ENCODE peak calls at places on chromosomes 2 and 18, in five cellular contexts. B, R, P, W and V are unnamed samples.

GRCh38 chr2:191740016-191740419 is 62.1 kb downstream of the NABP1 start:
- DNase-seq in W (no peak), R (no peak), B (peak; percentile 20), P (no peak), V (no peak)

GRCh38 chr18:70931942-70932814 is 643.3 kb downstream of the SOCS6 start:
- DNase-seq in B (no peak), W (no peak), R (no peak), P (no peak), V (peak; percentile 0)

GRCh38 chr2:23601301-23601965 is 216.5 kb downstream of the KLHL29 start:
- DNase-seq in P (no peak), B (no peak), W (no peak), R (no peak), V (no peak)

GRCh38 chr18:68549257-68549871 is 165.5 kb downstream of the TMX3 start:
- DNase-seq in R (no peak), B (no peak), P (no peak), W (no peak), V (peak; percentile 20)

GRCh38 chr18:53551868-53552426 is 672.5 kb downstream of the MBD2 start:
- DNase-seq in B (no peak), P (peak; percentile 18), R (no peak), W (no peak), V (no peak)

GRCh38 chr2:162184362-162184761 is 32.3 kb upstream of the GCG start:
- DNase-seq in P (no peak), R (no peak), B (no peak), W (no peak), V (no peak)

GRCh38 chr2:33782395-33783239 is 183.5 kb upstream of the FAM98A start:
- DNase-seq in P (no peak), R (no peak), B (no peak), W (no peak), V (no peak)

GRCh38 chr2:177758591-177759371 is 313.8 kb downstream of the PDE11A start:
- DNase-seq in B (no peak), R (no peak), P (no peak), W (no peak), V (no peak)

GRCh38 chr18:21513292-21513691 is 87.2 kb downstream of the ESCO1 start:
- DNase-seq in R (no peak), B (no peak), W (no peak), P (no peak), V (no peak)

GRCh38 chr2:59177748-59178147 is 936.6 kb upstream of the FANCL start:
- DNase-seq in B (no peak), W (no peak), R (no peak), P (no peak), V (no peak)

GRCh38 chr2:30293303-30293912 is 62.1 kb downstream of the LBH start:
- DNase-seq in B (no peak), R (peak; percentile 53), W (no peak), P (no peak), V (peak; percentile 77)

GRCh38 chr2:31365348-31365747 is 49.2 kb downstream of the XDH start:
- DNase-seq in W (no peak), P (no peak), B (no peak), R (no peak), V (no peak)

GRCh38 chr2:182240862-182241371 is 185.9 kb downstream of the PDE1A start:
- DNase-seq in W (no peak), R (no peak), P (no peak), B (peak; percentile 62), V (no peak)

GRCh38 chr2:28527196-28527595 is 31.3 kb downstream of the PLB1 start:
- DNase-seq in P (no peak), R (no peak), B (no peak), W (no peak), V (no peak)

GRCh38 chr2:9984861-9985480 is 33.5 kb downstream of the GRHL1 start:
- DNase-seq in B (no peak), R (no peak), W (no peak), P (no peak), V (peak; percentile 43)

GRCh38 chr2:99598435-99598834 is 108.6 kb upstream of the REV1 start:
- DNase-seq in B (no peak), R (no peak), P (no peak), W (no peak), V (no peak)

GRCh38 chr2:25420820-25421237 is 79.1 kb upstream of the DNMT3A start:
- DNase-seq in R (no peak), B (peak; percentile 93), W (no peak), P (no peak), V (no peak)
- H3K4me3 ChIP-seq in R (no peak overlapping the region), B (peak overlapping the region; percentile 75), W (no peak overlapping the region), P (no peak overlapping the region), V (no peak overlapping the region)

GRCh38 chr18:13548106-13548819 is 178.1 kb downstream of the FAM210A start:
- DNase-seq in P (no peak), W (no peak), B (no peak), R (no peak), V (no peak)
- TF ChIP-seq CTCF in P (peak; percentile 17), W (no peak), B (peak; percentile 3), R (no peak), V (no peak)

GRCh38 chr2:203650860-203651613 is 55.4 kb upstream of the CD28 start:
- DNase-seq in R (no peak), B (no peak), W (no peak), P (no peak), V (no peak)
- H3K4me3 ChIP-seq in R (no peak overlapping the region), B (no peak overlapping the region), W (no peak overlapping the region), P (no peak overlapping the region), V (no peak overlapping the region)

GRCh38 chr2:26449278-26450030 is 28.5 kb downstream of the OTOF start:
- DNase-seq in R (no peak), P (no peak), W (no peak), B (no peak), V (no peak)
- TF ChIP-seq CTCF in R (no peak), P (no peak), W (no peak), B (no peak), V (no peak)

GRCh38 chr2:144333144-144333555 is 186.8 kb downstream of the ZEB2 start:
- DNase-seq in B (no peak), W (no peak), R (no peak), P (no peak), V (no peak)
- H3K4me3 ChIP-seq in B (peak overlapping the region; percentile 56), W (peak overlapping the region; percentile 74), R (peak overlapping the region; percentile 77), P (peak overlapping the region; percentile 85), V (peak overlapping the region; percentile 60)

GRCh38 chr2:196589429-196589828 is 50.1 kb upstream of the CCDC150 start:
- DNase-seq in R (no peak), W (no peak), P (no peak), B (no peak), V (no peak)

GRCh38 chr2:196591004-196591403 is 48.5 kb upstream of the CCDC150 start:
- DNase-seq in W (no peak), P (no peak), B (no peak), R (no peak), V (no peak)

GRCh38 chr2:196591621-196592022 is 47.9 kb upstream of the CCDC150 start:
- DNase-seq in P (no peak), W (no peak), R (no peak), B (no peak), V (no peak)

GRCh38 chr2:196592331-196592911 is 47.1 kb upstream of the CCDC150 start:
- DNase-seq in W (no peak), R (no peak), P (peak; percentile 24), B (no peak), V (no peak)

DNA sequence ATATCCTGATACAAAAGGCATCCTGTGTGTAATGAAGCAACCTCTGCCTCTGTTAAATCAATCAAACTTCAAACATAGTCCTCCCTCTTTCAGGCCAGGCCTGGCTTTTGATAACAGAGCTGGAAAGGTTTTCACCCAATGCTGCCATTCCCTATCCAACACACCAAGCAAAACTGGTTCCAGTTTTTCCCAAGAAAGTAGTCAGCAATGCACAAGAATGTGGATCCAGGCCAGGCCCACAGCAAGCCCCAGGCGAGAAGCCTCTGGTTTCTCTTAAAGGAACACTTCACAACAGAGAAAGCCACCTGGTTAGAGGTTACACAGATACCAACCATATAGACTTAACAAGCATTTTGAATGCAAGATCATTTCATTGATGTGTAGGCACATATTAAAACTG is 49.2 kb upstream of the CCDC150 start:
- DNase-seq in W (no peak), P (no peak), B (no peak), R (no peak), V (no peak)
- TF ChIP-seq CTCF in W (no peak), P (no peak), B (no peak), R (no peak), V (no peak)

GRCh38 chr2:131425191-131426021 is 50.5 kb upstream of the TUBA3D start:
- DNase-seq in B (no peak), W (no peak), P (no peak), R (no peak), V (no peak)
- H3K4me3 ChIP-seq in B (no peak overlapping the region), W (no peak overlapping the region), P (peak overlapping the region; percentile 57), R (no peak overlapping the region), V (no peak overlapping the region)

DNA sequence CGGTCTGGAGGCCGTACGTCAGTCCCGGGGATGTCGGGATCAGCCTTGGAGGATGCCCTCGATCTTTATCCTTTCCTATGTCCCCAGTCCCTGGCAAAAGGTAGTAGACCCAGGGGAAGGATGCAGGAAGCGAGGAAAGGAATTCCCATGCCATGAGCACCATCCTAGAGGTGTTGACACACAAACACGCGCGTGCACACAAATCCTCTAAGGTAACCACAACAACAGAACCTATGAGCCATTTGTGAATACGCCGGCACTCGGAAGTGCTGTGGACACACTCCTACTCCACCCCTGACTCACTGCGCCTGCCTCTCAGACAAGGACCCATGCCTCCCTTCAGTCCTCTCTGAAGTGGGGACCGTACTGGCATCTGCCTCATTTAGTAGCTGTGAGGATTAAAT is 11.3 kb upstream of the MLPH start:
- DNase-seq in B (no peak), R (peak; percentile 76), P (no peak), W (no peak), V (no peak)
- TF ChIP-seq CTCF in B (no peak), R (no peak), P (no peak), W (peak; percentile 10), V (no peak)

GRCh38 chr2:38514603-38515154 is 88.0 kb downstream of the HNRNPLL start:
- DNase-seq in W (no peak), B (no peak), P (no peak), R (no peak), V (no peak)
- H3K4me3 ChIP-seq in W (peak overlapping the region; percentile 60), B (no peak overlapping the region), P (no peak overlapping the region), R (no peak overlapping the region), V (no peak overlapping the region)